ENCODE peak calls at places on chromosomes 12 and 14, in ten cellular contexts. W is adrenal gland, J is transverse colon, A is A549, G is suprapubic skin, K is GM12878, I is IMR-90, L is tibial nerve, T is sigmoid colon, Z is stomach. D is an unnamed sample.

GRCh38 chr12:95731519-95731958 is 59.0 kb downstream of the NTN4 start:
- DNase-seq in G (no peak), Z (no peak), T (no peak), A (no peak), K (peak), L (no peak), J (no peak), W (no peak), I (no peak), D (no peak)

GRCh38 chr12:67638694-67639093 is 9.9 kb upstream of the DYRK2 start:
- DNase-seq in G (no peak), I (no peak), J (no peak), L (no peak), K (no peak), A (no peak), Z (no peak), W (no peak), T (no peak), D (no peak)

GRCh38 chr12:108635201-108635996 is 1.7 kb upstream of the SELPLG start:
- DNase-seq in T (no peak), W (no peak), G (peak), I (peak), K (peak), Z (no peak), L (no peak), A (no peak), J (peak), D (no peak)

GRCh38 chr14:53113992-53114391 is 39.1 kb downstream of the DDHD1 start:
- DNase-seq in T (no peak), I (no peak), G (no peak), W (no peak), J (no peak), Z (no peak), A (no peak), L (no peak), K (no peak), D (no peak)

GRCh38 chr14:35535794-35536112 is 1.8 kb downstream of the INSM2 start:
- DNase-seq in A (no peak), K (no peak), L (no peak), G (no peak), T (no peak), Z (no peak), J (no peak), W (no peak), I (no peak), D (no peak)

GRCh38 chr12:124459852-124460645 is 107.4 kb downstream of the NCOR2 start:
- DNase-seq in K (no peak), J (no peak), Z (no peak), W (no peak), L (no peak), G (no peak), A (no peak), I (no peak), T (no peak), D (no peak)

GRCh38 chr14:105080161-105080560 is 14.9 kb upstream of the GPR132 start:
- DNase-seq in T (peak), A (no peak), G (no peak), I (no peak), W (no peak), Z (no peak), L (no peak), K (no peak), J (no peak), D (no peak)

GRCh38 chr14:20327005-20327869 is 5.8 kb downstream of the CCNB1IP1 start:
- DNase-seq in J (no peak), K (peak), I (peak), A (peak), T (no peak), G (no peak), L (no peak), Z (no peak), W (peak), D (no peak)

GRCh38 chr12:49972122-49972521 is 625 bp upstream of the AQP6 start:
- DNase-seq in A (no peak), W (no peak), T (peak), L (no peak), I (no peak), K (no peak), Z (no peak), J (no peak), G (no peak), D (no peak)

GRCh38 chr12:109191621-109192250 is 75.3 kb downstream of the ACACB start:
- DNase-seq in I (no peak), A (peak), T (no peak), G (no peak), L (no peak), W (no peak), K (no peak), J (no peak), Z (no peak), D (no peak)

GRCh38 chr12:6047249-6048227 is 76.9 kb downstream of the VWF start:
- DNase-seq in T (no peak), K (no peak), J (no peak), L (no peak), Z (no peak), G (no peak), A (no peak), W (peak), I (peak), D (no peak)

GRCh38 chr12:57451233-57451778 is 3.8 kb upstream of the INHBE start:
- DNase-seq in I (peak), W (no peak), T (no peak), L (no peak), G (no peak), J (no peak), Z (no peak), K (no peak), A (peak), D (no peak)

GRCh38 chr14:72332054-72332453 is 399.8 kb downstream of the RGS6 start:
- DNase-seq in J (no peak), W (peak), K (no peak), G (no peak), I (no peak), Z (no peak), L (peak), A (no peak), T (no peak), D (no peak)

GRCh38 chr14:58533417-58533816 is 104.3 kb upstream of the DACT1 start:
- DNase-seq in J (no peak), L (no peak), I (no peak), Z (no peak), A (no peak), T (no peak), K (no peak), W (peak), G (no peak), D (no peak)

GRCh38 chr12:71556881-71557280 is 106.8 kb downstream of the ZFC3H1 start:
- DNase-seq in W (peak), K (no peak), L (no peak), A (peak), J (no peak), Z (no peak), T (no peak), G (no peak), I (peak), D (peak)

GRCh38 chr12:116620085-116620734 is 61.0 kb downstream of the MAP1LC3B2 start:
- DNase-seq in G (no peak), J (no peak), A (no peak), Z (no peak), I (no peak), W (no peak), K (no peak), T (no peak), L (no peak), D (no peak)

GRCh38 chr12:76943004-76943403 is 64.2 kb upstream of the CSRP2 start:
- DNase-seq in T (no peak), W (no peak), A (no peak), J (no peak), K (no peak), L (no peak), G (no peak), I (no peak), Z (no peak), D (no peak)

GRCh38 chr14:47191693-47192092 is 483.7 kb downstream of the MDGA2 start:
- DNase-seq in K (no peak), W (no peak), T (no peak), G (no peak), J (no peak), L (no peak), A (no peak), I (no peak), Z (no peak), D (no peak)

GRCh38 chr12:19030180-19030579 is 99.4 kb upstream of the PLEKHA5 start:
- DNase-seq in Z (no peak), W (no peak), I (no peak), L (no peak), G (no peak), J (no peak), A (no peak), K (no peak), T (no peak), D (no peak)

DNA sequence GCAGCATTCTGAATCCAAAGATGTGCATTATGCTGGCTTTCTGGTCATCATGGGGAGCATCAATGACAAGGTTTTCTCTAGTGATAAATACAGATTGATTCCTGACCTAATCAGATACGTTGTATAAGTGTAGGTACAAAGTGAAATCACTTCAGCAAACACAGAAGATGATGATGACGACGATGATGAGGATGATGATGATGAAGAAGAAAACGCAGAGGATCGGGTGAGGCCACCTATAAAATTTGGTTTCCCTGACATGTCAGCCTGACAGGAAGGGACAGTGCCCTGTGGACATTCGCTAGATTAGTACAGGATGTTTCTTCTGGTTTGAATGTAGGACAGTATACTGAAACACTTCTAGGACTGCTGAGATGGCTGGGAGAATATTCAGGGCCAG is 20.2 kb downstream of the RNF34 start:
- DNase-seq in I (no peak), G (no peak), A (no peak), T (no peak), L (no peak), W (no peak), J (no peak), K (no peak), Z (no peak), D (no peak)
- TF ChIP-seq POLR2A in I (no peak), G (no peak), A (no peak), T (no peak), L (no peak), W (no peak), J (no peak), K (no peak), Z (no peak), D (no peak)

GRCh38 chr14:96256420-96256819 is 410 bp downstream of the BDKRB1 start:
- DNase-seq in A (no peak), Z (no peak), K (no peak), I (peak), J (no peak), L (no peak), G (no peak), W (no peak), T (no peak), D (no peak)

GRCh38 chr14:96257056-96257455 is 1.0 kb downstream of the BDKRB1 start:
- DNase-seq in G (no peak), I (peak), K (no peak), J (no peak), Z (no peak), T (no peak), L (no peak), A (no peak), W (no peak), D (no peak)

GRCh38 chr14:96254696-96255095 is 1.3 kb upstream of the BDKRB1 start:
- DNase-seq in T (peak), K (no peak), W (no peak), G (no peak), I (no peak), Z (no peak), J (no peak), A (no peak), L (no peak), D (no peak)

GRCh38 chr14:96257900-96258299 is 1.9 kb downstream of the BDKRB1 start:
- DNase-seq in W (no peak), J (no peak), T (no peak), A (no peak), Z (no peak), I (no peak), G (no peak), K (no peak), L (no peak), D (no peak)

GRCh38 chr14:96255501-96256366 is at the start of gene BDKRB1:
- DNase-seq in T (no peak), Z (no peak), G (no peak), K (no peak), J (no peak), A (no peak), I (peak), L (no peak), W (no peak), D (no peak)
- H3K4me3 ChIP-seq in T (no peak), Z (no peak), G (no peak), K (no peak), J (no peak), A (no peak), I (peak), L (no peak), W (no peak), D (no peak)

DNA sequence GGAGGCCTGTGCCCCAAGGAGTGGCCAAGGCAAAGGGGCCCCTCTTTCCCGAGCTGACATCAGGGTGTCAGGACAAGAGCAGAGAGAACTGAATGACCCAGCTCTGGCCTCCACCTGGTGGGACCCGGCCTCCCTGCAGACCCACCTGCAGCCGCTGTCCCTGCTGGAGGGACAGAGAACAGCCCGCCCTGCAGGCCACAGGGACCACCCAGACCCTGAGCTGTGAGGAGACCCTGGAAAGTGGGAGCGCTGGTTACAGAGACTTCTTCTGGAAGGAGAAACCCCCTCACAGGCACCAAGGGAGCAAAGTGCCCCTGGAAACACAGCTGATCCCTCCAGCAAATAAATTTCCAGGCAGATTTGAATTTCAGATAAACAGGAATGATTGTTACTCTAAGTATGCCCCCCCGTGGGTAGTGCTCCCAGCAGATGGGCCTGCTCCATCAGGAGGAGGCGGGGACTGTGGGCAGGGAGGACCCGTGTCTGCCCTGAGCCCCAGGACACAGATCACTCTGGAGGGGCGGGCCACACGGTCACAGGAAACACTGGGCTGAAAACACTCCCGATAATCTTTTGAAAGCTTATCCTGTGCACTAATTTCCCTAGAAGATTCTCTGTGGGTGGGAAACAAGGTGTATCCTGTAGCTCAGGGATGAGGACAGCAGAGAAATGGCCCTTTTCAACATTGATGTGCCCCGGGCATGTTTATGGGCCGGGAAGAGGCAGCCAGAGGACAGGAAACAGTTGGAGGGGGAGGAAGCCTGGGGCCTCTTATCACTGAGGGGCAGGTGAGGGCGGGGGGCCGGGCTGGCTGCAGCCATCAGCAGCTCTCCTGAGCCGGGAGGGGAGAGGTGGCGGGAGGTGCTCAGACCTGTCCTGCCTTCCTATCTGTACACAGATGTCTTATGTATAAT is 276.0 kb downstream of the ADGRD1 start:
- DNase-seq in K (no peak), L (no peak), T (no peak), J (no peak), G (peak), W (peak), Z (no peak), I (no peak), A (no peak), D (no peak)
- TF ChIP-seq POLR2A in K (no peak), L (no peak), T (no peak), J (no peak), G (no peak), W (no peak), Z (no peak), I (no peak), A (no peak), D (no peak)

GRCh38 chr12:630656-631632 is 32.3 kb downstream of the NINJ2 start:
- DNase-seq in T (peak), G (peak), I (no peak), Z (peak), A (no peak), W (no peak), J (peak), L (no peak), K (no peak), D (no peak)

GRCh38 chr12:627863-628805 is 35.1 kb downstream of the NINJ2 start:
- DNase-seq in G (no peak), Z (no peak), I (no peak), K (no peak), T (no peak), A (no peak), J (no peak), L (no peak), W (no peak), D (peak)

GRCh38 chr12:636632-637031 is 26.6 kb downstream of the NINJ2 start:
- DNase-seq in W (no peak), L (no peak), Z (no peak), K (no peak), G (no peak), I (no peak), A (no peak), T (no peak), J (no peak), D (no peak)

GRCh38 chr12:633731-634130 is 29.5 kb downstream of the NINJ2 start:
- DNase-seq in G (peak), T (no peak), K (no peak), W (no peak), L (no peak), J (no peak), I (no peak), A (no peak), Z (no peak), D (no peak)

DNA sequence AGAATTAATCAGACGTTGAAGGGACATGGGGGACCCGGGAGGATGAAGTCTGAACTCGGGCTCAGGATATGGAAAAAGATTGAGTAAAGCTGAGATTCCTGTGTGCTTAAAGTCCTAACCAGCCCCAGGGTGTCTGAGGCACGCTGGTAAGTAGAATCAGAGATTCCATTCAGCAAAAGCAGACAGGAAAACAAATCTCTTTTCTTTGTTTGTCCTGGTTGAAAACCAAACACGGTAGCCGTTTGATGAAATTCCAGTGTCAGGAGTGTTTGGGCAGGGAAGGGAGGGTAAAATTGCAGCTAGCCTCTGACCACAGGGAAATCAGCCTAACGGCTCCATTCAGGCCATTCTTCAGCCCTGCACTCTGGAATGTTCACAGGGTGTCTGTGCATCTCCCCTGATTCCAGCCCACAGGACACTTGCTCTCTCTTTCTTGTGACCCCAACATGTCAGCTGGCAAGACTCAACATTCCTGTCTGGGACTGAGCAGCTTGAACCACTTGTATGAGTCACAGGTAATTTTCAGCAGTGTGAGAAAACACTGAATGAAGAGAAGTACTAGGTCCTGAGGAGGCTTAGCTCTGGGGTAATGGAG is 31.0 kb downstream of the NINJ2 start:
- DNase-seq in Z (peak), G (peak), T (no peak), A (peak), W (no peak), L (no peak), J (no peak), I (peak), K (no peak), D (peak)
- H3K4me3 ChIP-seq in Z (no peak), G (no peak), T (no peak), A (peak), W (no peak), L (no peak), J (no peak), I (no peak), K (no peak), D (peak)